ENCODE peak calls at places on chromosomes 7 and 10, in six cellular contexts. I, T, A, B, L and G are unnamed samples.

GRCh38 chr10:95841711-95842498 is 65.9 kb upstream of the CC2D2B start:
- DNase-seq in I (peak), T (no peak), A (peak), B (peak), L (peak), G (peak)

GRCh38 chr10:33145451-33146188 is 187.6 kb upstream of the ITGB1 start:
- DNase-seq in I (no peak), T (no peak), A (peak), B (no peak), L (no peak), G (no peak)

GRCh38 chr7:117810642-117811512 is 62.4 kb downstream of the CTTNBP2 start:
- DNase-seq in I (no peak), T (no peak), A (no peak), B (no peak), L (no peak), G (no peak)

GRCh38 chr7:17849504-17849903 is 90.8 kb downstream of the SNX13 start:
- DNase-seq in I (no peak), T (no peak), A (peak), B (no peak), L (no peak), G (no peak)

GRCh38 chr7:45188736-45189135 is 31.1 kb downstream of the RAMP3 start:
- DNase-seq in I (no peak), T (no peak), A (no peak), B (no peak), L (no peak), G (no peak)

GRCh38 chr7:15628876-15629275 is 57.6 kb downstream of the MEOX2 start:
- DNase-seq in I (no peak), T (no peak), A (no peak), B (no peak), L (no peak), G (no peak)

GRCh38 chr10:70381491-70382421 is 669 bp downstream of the LRRC20 start:
- DNase-seq in I (peak), T (no peak), A (no peak), B (peak), L (peak), G (peak)

GRCh38 chr7:18020138-18020715 is 7.4 kb downstream of the PRPS1L1 start:
- DNase-seq in I (no peak), T (no peak), A (peak), B (no peak), L (no peak), G (no peak)

GRCh38 chr10:110566472-110567200 is 859 bp upstream of the SMC3 start:
- DNase-seq in I (no peak), T (no peak), A (no peak), B (peak), L (peak), G (no peak)

GRCh38 chr10:3407208-3407607 is 234.6 kb upstream of the PITRM1 start:
- DNase-seq in I (no peak), T (no peak), A (no peak), B (no peak), L (no peak), G (no peak)

GRCh38 chr10:35822316-35822715 is 180.2 kb upstream of the FZD8 start:
- DNase-seq in I (no peak), T (no peak), A (peak), B (peak), L (no peak), G (no peak)

GRCh38 chr10:73772280-73773151 is 9.3 kb upstream of the CHCHD1 start:
- DNase-seq in I (peak), T (peak), A (peak), B (peak), L (peak), G (peak)

GRCh38 chr10:97991875-97992274 is 38.5 kb downstream of the CRTAC1 start:
- DNase-seq in I (peak), T (no peak), A (peak), B (peak), L (peak), G (peak)

GRCh38 chr7:79064187-79064823 is 389.2 kb downstream of the MAGI2 start:
- DNase-seq in I (no peak), T (no peak), A (peak), B (no peak), L (no peak), G (no peak)

GRCh38 chr10:9342865-9343450 is 1288.5 kb downstream of the GATA3 start:
- DNase-seq in I (no peak), T (no peak), A (peak), B (peak), L (peak), G (peak)

GRCh38 chr7:115910541-115911164 is 119.9 kb downstream of the TFEC start:
- DNase-seq in I (no peak), T (no peak), A (peak), B (peak), L (peak), G (peak)

GRCh38 chr10:3720228-3721019 is 64.6 kb downstream of the KLF6 start:
- DNase-seq in I (no peak), T (no peak), A (peak), B (peak), L (no peak), G (peak)

GRCh38 chr7:118259115-118259514 is 34.6 kb downstream of the ANKRD7 start:
- DNase-seq in I (no peak), T (no peak), A (no peak), B (peak), L (no peak), G (peak)

GRCh38 chr10:32950457-32951109 is 7.4 kb downstream of the ITGB1 start:
- DNase-seq in I (no peak), T (no peak), A (no peak), B (no peak), L (no peak), G (peak)

GRCh38 chr7:42946616-42946928 is 14.4 kb downstream of the MRPL32 start:
- DNase-seq in I (no peak), T (no peak), A (no peak), B (no peak), L (no peak), G (no peak)

GRCh38 chr10:128087884-128088695 is 38.1 kb downstream of the MKI67 start:
- DNase-seq in I (peak), T (no peak), A (peak), B (no peak), L (peak), G (no peak)

GRCh38 chr7:68176974-68177373 is 1180.3 kb downstream of the TYW1 start:
- DNase-seq in I (peak), T (no peak), A (peak), B (peak), L (peak), G (no peak)

GRCh38 chr7:100584677-100585510 is 1.0 kb downstream of the LRCH4 start:
- DNase-seq in I (no peak), T (no peak), A (peak), B (peak), L (peak), G (peak)

DNA sequence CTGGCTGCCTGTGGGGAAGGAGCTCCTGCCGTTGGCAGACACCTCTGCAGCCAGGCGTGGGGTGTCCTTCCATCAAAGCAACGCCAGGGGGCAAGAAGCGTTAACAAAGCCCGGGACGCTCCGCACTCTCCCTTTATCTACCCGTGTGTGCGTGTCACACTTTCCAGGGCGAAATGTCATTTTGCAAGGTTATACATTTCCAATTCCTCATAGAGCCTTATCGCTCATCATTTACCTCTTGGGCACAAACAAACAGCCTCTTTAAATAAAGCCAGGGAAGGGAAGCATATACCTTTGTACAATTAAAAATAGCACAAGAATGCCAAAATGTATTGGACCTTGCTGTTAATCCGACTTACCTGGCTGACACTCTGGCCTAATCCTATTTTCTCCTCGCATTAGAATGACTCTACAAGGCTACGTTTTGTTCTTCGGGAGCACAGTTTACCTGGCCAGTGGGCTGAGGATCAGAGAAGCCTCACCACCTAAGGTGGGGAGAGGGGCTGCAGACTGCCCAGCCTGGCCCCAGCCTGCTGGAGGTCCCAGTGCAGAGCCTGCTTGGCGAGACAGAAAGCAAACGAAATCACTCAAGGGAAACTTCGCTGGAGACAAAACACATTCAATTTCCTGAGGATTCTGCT is 77.6 kb upstream of the EN2 start:
- DNase-seq in I (peak), T (no peak), A (peak), B (peak), L (peak), G (peak)
- TF ChIP-seq MYC in I (no peak), T (no peak), A (no peak), B (peak), L (no peak), G (no peak)

GRCh38 chr10:123019264-123019663 is 10.5 kb downstream of the ACADSB start:
- DNase-seq in I (no peak), T (no peak), A (peak), B (no peak), L (no peak), G (no peak)
- TF ChIP-seq MYC in I (no peak), T (no peak), A (no peak), B (no peak), L (no peak), G (no peak)

GRCh38 chr10:125158528-125159485 is 1.6 kb downstream of the CTBP2 start:
- DNase-seq in I (peak), T (no peak), A (no peak), B (peak), L (peak), G (peak)

GRCh38 chr10:125159932-125160855 is at the start of gene CTBP2:
- DNase-seq in I (peak), T (no peak), A (no peak), B (peak), L (peak), G (peak)

GRCh38 chr10:125157473-125157865 is 2.9 kb downstream of the CTBP2 start:
- DNase-seq in I (no peak), T (no peak), A (no peak), B (no peak), L (no peak), G (peak)

GRCh38 chr10:125160856-125161569 is 650 bp upstream of the CTBP2 start:
- DNase-seq in I (peak), T (no peak), A (no peak), B (peak), L (peak), G (peak)

GRCh38 chr10:125159486-125159931 is 854 bp downstream of the CTBP2 start:
- DNase-seq in I (peak), T (no peak), A (no peak), B (peak), L (no peak), G (no peak)
- TF ChIP-seq MYC in I (no peak), T (no peak), A (no peak), B (no peak), L (no peak), G (no peak)

GRCh38 chr7:130070900-130071622 is 727 bp downstream of the KLHDC10 start:
- DNase-seq in I (peak), T (no peak), A (no peak), B (peak), L (peak), G (peak)

GRCh38 chr7:130065500-130066152 is 4.7 kb upstream of the KLHDC10 start:
- DNase-seq in I (no peak), T (no peak), A (peak), B (no peak), L (no peak), G (no peak)

GRCh38 chr7:130071701-130072622 is 1.6 kb downstream of the KLHDC10 start:
- DNase-seq in I (peak), T (peak), A (peak), B (peak), L (peak), G (peak)

GRCh38 chr7:130069978-130070899 is at the start of gene KLHDC10:
- DNase-seq in I (peak), T (peak), A (peak), B (peak), L (peak), G (peak)

DNA sequence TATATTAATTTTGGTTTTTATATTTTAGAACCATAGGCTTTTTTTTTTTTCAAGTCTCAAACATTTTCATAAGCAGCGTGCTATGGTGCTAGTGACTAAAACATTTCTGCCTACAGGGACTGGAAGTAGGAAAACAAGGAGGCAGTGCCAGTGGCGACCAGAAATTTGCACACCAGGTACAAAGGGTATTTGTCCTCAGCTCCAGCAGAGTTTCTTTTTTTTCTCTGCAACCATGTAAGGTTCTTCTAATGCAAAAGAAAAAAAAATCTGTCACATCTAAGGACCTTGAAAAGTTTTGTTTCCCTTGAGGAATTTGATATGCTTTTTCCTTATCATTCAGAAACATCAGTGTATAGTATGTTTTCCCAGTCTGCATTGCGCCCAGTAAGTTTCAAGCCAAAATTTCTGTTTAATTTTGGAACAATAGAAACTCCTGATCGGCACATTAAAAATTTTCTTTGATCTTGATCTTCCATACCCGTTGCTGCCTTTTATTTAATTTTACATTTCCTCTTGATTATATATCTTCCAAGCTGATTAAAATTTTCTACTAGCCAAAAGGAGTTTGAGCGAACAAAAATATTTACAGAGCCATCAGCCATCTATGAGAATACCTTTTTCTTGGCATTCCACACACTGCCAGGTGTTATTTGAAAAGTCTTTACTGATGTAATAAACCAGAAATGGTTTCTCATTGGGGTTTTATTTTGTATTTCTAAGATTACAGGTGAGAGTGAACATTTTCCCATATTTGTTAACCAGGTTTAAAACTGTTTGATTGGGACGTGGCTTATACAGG is 956 bp upstream of the KLHDC10 start:
- DNase-seq in I (no peak), T (no peak), A (peak), B (no peak), L (no peak), G (no peak)
- TF ChIP-seq MYC in I (no peak), T (no peak), A (no peak), B (no peak), L (no peak), G (no peak)

GRCh38 chr10:11908991-11909390 is 85.8 kb downstream of the PROSER2 start:
- DNase-seq in I (no peak), T (no peak), A (no peak), B (no peak), L (no peak), G (no peak)

GRCh38 chr10:11910102-11910501 is 86.9 kb downstream of the PROSER2 start:
- DNase-seq in I (no peak), T (no peak), A (no peak), B (no peak), L (no peak), G (no peak)

GRCh38 chr10:11907914-11908313 is 84.8 kb downstream of the PROSER2 start:
- DNase-seq in I (no peak), T (no peak), A (no peak), B (no peak), L (no peak), G (no peak)

GRCh38 chr10:11908536-11908935 is 85.4 kb downstream of the PROSER2 start:
- DNase-seq in I (no peak), T (no peak), A (no peak), B (no peak), L (no peak), G (no peak)

DNA sequence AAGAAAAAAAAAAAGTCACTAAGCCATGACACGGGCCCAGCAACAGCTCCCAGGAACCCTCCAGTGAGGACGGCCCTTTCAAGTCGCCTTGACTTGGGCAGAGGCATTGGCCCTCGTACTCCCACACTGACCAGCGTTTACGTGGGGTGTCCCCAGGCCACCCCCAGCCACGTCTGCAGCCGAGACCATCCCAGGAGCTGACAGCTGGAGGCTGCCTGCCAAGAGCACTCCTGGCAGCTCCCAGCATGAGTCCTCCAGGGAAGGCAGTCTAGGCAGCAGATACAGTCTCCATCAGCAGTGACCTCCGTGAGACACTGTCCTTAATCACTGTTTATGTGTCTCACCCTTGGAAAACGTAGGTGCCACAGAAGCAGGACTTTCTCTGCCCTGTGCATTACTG is 86.5 kb downstream of the PROSER2 start:
- DNase-seq in I (no peak), T (no peak), A (no peak), B (no peak), L (no peak), G (no peak)
- TF ChIP-seq MYC in I (no peak), T (no peak), A (no peak), B (no peak), L (no peak), G (no peak)

GRCh38 chr7:114789161-114789560 is 132.7 kb upstream of the MDFIC start:
- DNase-seq in I (no peak), T (no peak), A (no peak), B (no peak), L (no peak), G (peak)
- TF ChIP-seq MYC in I (no peak), T (no peak), A (no peak), B (no peak), L (no peak), G (no peak)

DNA sequence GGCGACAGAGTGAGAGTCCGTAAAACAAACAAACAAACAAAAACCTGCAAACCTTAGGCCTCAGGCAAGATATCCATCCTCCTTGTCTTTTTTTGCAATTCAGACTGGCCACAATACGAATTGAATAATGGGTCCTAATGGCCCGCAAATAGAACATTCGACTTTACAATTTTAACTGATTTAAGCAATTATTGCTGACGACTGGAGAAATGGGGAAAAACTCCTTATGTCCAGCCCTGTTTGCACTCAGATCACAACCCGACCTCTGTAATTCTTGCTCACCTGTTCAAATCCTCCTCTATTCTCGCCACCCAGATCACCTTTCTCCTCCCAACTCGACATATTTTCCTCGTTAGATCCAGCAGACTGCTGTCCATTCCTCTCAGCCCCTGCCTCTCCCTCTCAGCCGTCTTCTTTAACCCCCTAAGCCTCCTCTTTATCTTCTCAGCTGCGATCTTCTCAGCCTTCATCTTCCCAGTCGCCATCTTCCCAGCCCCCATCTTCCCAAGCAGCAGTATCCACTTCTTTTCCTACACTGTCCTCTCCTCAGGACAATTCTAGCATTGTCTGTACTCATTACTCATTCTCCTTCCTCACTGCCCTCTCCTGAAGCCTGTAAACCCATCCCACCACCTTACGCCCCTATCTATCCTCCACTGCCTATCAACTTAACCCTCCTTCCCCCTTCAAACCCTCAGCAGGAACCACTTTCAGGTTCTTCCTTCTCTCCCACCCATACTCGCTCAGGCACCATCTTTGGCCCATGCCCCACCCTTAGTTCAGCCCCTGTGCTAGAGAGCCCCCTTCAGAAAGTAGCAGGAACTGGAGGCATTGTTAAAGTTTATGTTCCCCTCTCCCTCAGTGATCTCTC is 61.8 kb downstream of the LRRC17 start:
- DNase-seq in I (no peak), T (no peak), A (no peak), B (peak), L (peak), G (no peak)
- TF ChIP-seq MYC in I (no peak), T (no peak), A (no peak), B (no peak), L (no peak), G (no peak)

GRCh38 chr10:113897693-113898618 is 43.5 kb downstream of the NHLRC2 start:
- DNase-seq in I (no peak), T (no peak), A (no peak), B (peak), L (peak), G (no peak)
- TF ChIP-seq MYC in I (no peak), T (no peak), A (no peak), B (no peak), L (no peak), G (no peak)

GRCh38 chr7:12764355-12765000 is 77.0 kb downstream of the ARL4A start:
- DNase-seq in I (no peak), T (no peak), A (no peak), B (no peak), L (no peak), G (no peak)
- TF ChIP-seq MYC in I (no peak), T (no peak), A (no peak), B (no peak), L (no peak), G (no peak)